ENCODE peak calls at places on chromosomes 11 and 22, in nine cellular contexts. Z is pancreas; K is CD4-positive, alpha-beta T cell; S is AG04450; Y is upper lobe of right lung; I is caudate nucleus; O is right lobe of liver; V is gastrocnemius medialis; N is tibial artery. E is an unnamed sample.

GRCh38 chr11:124897681-124898680 is at the start of gene ROBO4:
- DNase-seq in Z (no peak), K (no peak), S (peak), Y (no peak), I (no peak), O (no peak), V (no peak), N (peak), E (no peak)

GRCh38 chr22:31926969-31927368 is 17.4 kb upstream of the YWHAH start:
- DNase-seq in Z (no peak), K (no peak), S (no peak), Y (no peak), I (peak), O (no peak), V (no peak), N (no peak), E (no peak)

GRCh38 chr11:104999716-105000115 is 23.3 kb downstream of the CASP5 start:
- DNase-seq in Z (no peak), K (no peak), S (no peak), Y (no peak), I (no peak), O (no peak), V (no peak), N (no peak), E (no peak)

GRCh38 chr11:1233351-1234053 is 10.6 kb downstream of the MUC5B start:
- DNase-seq in Z (no peak), K (no peak), S (no peak), Y (peak), I (no peak), O (peak), V (no peak), N (no peak), E (no peak)

GRCh38 chr11:70104419-70104818 is 26.3 kb downstream of the ANO1 start:
- DNase-seq in Z (no peak), K (no peak), S (no peak), Y (no peak), I (no peak), O (no peak), V (no peak), N (peak), E (no peak)

GRCh38 chr11:106697058-106697457 is 321.2 kb downstream of the GUCY1A2 start:
- DNase-seq in Z (no peak), K (no peak), S (peak), Y (no peak), I (no peak), O (no peak), V (no peak), N (no peak), E (no peak)

GRCh38 chr11:115504279-115505158 is at the start of gene CADM1:
- DNase-seq in Z (peak), K (peak), S (peak), Y (peak), I (peak), O (peak), V (peak), N (peak), E (peak)

GRCh38 chr11:36069576-36070214 is 125.8 kb downstream of the LDLRAD3 start:
- DNase-seq in Z (no peak), K (no peak), S (no peak), Y (no peak), I (peak), O (no peak), V (no peak), N (no peak), E (no peak)

GRCh38 chr11:114059984-114060401 is 482 bp downstream of the ZBTB16 start:
- DNase-seq in Z (no peak), K (no peak), S (no peak), Y (no peak), I (no peak), O (no peak), V (no peak), N (no peak), E (peak)

GRCh38 chr11:115170133-115170815 is 333.9 kb downstream of the CADM1 start:
- DNase-seq in Z (no peak), K (no peak), S (no peak), Y (no peak), I (no peak), O (no peak), V (no peak), N (no peak), E (no peak)

GRCh38 chr11:63952570-63952969 is 13.8 kb downstream of the NAA40 start:
- DNase-seq in Z (no peak), K (no peak), S (no peak), Y (no peak), I (no peak), O (no peak), V (no peak), N (no peak), E (no peak)

GRCh38 chr11:123438191-123438627 is 8.1 kb downstream of the GRAMD1B start:
- DNase-seq in Z (no peak), K (no peak), S (no peak), Y (no peak), I (no peak), O (no peak), V (no peak), N (no peak), E (no peak)

GRCh38 chr11:17604201-17604912 is 57.3 kb downstream of the OTOG start:
- DNase-seq in Z (no peak), K (no peak), S (no peak), Y (peak), I (no peak), O (no peak), V (no peak), N (no peak), E (no peak)

GRCh38 chr22:29510542-29510941 is 30.5 kb downstream of the NEFH start:
- DNase-seq in Z (no peak), K (no peak), S (no peak), Y (no peak), I (no peak), O (no peak), V (no peak), N (no peak), E (no peak)

GRCh38 chr22:24178502-24179440 is 2.5 kb upstream of the SUSD2 start:
- DNase-seq in Z (no peak), K (no peak), S (no peak), Y (no peak), I (no peak), O (no peak), V (no peak), N (no peak), E (no peak)

GRCh38 chr22:49136816-49137180 is 690.9 kb downstream of the BRD1 start:
- DNase-seq in Z (no peak), K (no peak), S (no peak), Y (no peak), I (no peak), O (no peak), V (no peak), N (no peak), E (no peak)

GRCh38 chr11:1749787-1750351 is 526 bp downstream of the IFITM10 start:
- DNase-seq in Z (no peak), K (no peak), S (no peak), Y (peak), I (no peak), O (no peak), V (no peak), N (peak), E (no peak)

GRCh38 chr11:76291576-76292526 is 85.5 kb upstream of the WNT11 start:
- DNase-seq in Z (no peak), K (no peak), S (no peak), Y (no peak), I (no peak), O (no peak), V (no peak), N (no peak), E (no peak)

DNA sequence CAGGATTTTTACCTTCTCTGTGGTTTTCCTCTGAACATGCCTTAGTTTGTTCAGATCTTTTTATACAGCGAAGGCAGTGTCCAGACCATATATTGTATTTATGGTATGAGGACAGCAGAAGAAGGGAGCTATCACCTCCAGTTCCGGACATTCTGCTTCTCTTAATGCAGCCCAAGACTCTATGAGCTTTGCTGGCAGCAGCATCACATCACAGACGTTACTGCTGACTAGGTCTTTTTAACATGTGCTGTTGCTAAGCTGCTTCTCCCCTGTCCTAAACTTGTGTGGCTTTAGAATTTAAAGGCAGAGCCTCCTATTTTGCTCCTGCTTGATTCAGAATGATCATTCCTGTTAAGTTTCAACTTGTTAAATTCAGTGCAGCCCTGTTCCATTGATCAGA is 13.4 kb downstream of the MICAL2 start:
- DNase-seq in Z (no peak), K (no peak), S (no peak), Y (no peak), I (no peak), O (no peak), V (no peak), N (no peak), E (no peak)
- H3K27ac ChIP-seq in Z (no peak), K (no peak), S (peak), Y (peak), I (no peak), O (no peak), V (peak), N (peak), E (no peak)

GRCh38 chr11:65329944-65330403 is 3.7 kb upstream of the DPF2 start:
- DNase-seq in Z (peak), K (peak), S (peak), Y (no peak), I (peak), O (no peak), V (peak), N (peak), E (peak)
- H3K27ac ChIP-seq in Z (no peak), K (no peak), S (no peak), Y (no peak), I (peak), O (no peak), V (peak), N (no peak), E (peak)

DNA sequence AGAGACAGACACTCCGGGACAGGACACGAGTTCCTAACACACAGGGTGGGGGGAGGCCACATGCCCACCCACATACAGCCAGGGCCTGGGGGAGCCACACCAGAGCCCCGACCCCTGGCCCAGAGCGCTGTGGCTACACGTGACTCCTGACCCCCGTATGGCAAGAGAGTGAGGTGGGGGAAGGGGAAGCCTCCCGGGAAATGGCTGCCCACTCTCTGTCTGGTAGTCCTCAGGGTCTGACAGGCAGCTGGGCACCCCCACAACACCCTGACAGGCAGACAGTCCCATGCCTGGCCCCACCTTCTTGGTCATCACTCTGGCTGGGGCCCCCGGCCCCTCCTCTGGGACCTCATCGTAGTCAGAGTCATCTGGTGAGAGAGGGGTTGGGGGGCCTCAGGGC is 38.7 kb upstream of the PDE2A start:
- DNase-seq in Z (no peak), K (no peak), S (no peak), Y (peak), I (no peak), O (no peak), V (no peak), N (no peak), E (no peak)
- H3K27ac ChIP-seq in Z (no peak), K (no peak), S (no peak), Y (peak), I (peak), O (no peak), V (no peak), N (no peak), E (peak)

DNA sequence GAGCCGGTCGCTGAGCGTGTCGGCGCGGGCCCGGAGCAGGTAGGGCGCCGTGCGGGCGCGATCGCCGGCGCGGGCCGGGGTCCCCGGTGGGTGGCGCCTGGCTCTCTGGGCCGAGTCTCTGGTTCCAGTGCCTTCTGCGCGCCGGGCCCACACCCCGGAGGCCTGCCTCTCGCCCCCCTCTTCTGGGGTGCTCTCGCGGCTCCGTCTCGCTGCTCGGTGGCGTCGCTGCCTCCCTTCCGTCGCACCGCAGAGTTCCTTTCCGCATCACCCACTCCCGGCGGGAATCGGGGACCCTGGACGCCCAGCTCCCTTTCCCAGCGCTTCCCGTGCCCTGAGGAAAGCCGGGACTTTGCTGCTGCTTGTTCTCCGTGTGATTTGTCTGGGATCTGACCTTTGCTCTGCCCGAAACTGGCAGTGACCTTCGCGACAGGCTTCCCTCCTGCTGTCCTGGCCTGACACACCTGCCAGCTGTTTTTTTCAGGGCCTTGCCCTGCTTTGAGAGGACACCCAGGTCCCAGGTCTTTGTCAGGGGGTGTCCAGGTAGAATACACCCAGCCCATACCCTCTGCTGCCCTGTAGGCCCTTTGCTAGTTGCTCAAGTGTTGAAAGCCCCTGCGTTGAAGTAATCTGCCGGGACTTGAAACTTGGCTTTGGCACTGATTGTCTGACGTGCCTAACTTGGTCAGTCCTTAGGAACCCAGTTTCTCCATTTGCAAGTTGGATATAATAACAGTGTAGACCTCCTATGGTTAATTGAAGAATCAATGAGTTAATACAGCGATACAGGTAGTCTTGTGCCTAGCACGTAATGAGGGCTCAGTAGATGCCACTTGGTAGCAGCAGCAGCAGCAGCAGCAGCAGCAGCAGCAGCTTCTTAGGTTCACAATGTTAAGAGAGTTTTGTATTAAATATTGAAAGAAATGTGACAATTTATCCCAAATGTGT is 791 bp downstream of the FDX1 start:
- DNase-seq in Z (peak), K (peak), S (no peak), Y (peak), I (no peak), O (peak), V (no peak), N (peak), E (peak)
- H3K27ac ChIP-seq in Z (peak), K (peak), S (peak), Y (peak), I (peak), O (peak), V (peak), N (peak), E (peak)

E was measured in substantia nigra.